ENCODE peak calls at places on chromosomes 16 and 17, in four cellular contexts. A, O, V and K are unnamed samples.

GRCh38 chr17:2982854-2983636 is 80.4 kb downstream of the OR1D5 start:
- DNase-seq in A (no peak), O (no peak), V (no peak), K (no peak)

GRCh38 chr16:77896357-77896972 is 108.1 kb downstream of the VAT1L start:
- DNase-seq in A (no peak), O (peak), V (no peak), K (no peak)

GRCh38 chr16:85220125-85220839 is 108.0 kb upstream of the CIBAR2 start:
- DNase-seq in A (no peak), O (peak), V (no peak), K (no peak)

GRCh38 chr17:77734371-77735050 is 224.0 kb upstream of the TNRC6C start:
- DNase-seq in A (no peak), O (peak), V (no peak), K (peak)

GRCh38 chr17:78974635-78975591 is 4.8 kb downstream of the LGALS3BP start:
- DNase-seq in A (no peak), O (peak), V (no peak), K (no peak)

GRCh38 chr17:31524926-31525800 is 133.7 kb downstream of the RAB11FIP4 start:
- DNase-seq in A (peak), O (peak), V (peak), K (peak)

GRCh38 chr16:56301391-56301850 is 110.1 kb downstream of the GNAO1 start:
- DNase-seq in A (no peak), O (no peak), V (no peak), K (no peak)

GRCh38 chr16:12314786-12315185 is 338.3 kb downstream of the SNX29 start:
- DNase-seq in A (no peak), O (no peak), V (no peak), K (no peak)

GRCh38 chr17:44203731-44204452 is 4.2 kb upstream of the ATXN7L3 start:
- DNase-seq in A (peak), O (peak), V (no peak), K (peak)

GRCh38 chr17:17609121-17609520 is 17.6 kb upstream of the PEMT start:
- DNase-seq in A (no peak), O (no peak), V (no peak), K (no peak)